ENCODE peak calls at places on chromosomes 3 and 15, in six cellular contexts. B is SK-N-SH, K is GM23338, J is HL-60, O is endothelial cell of umbilical vein, D is Panc1. I is an unnamed sample.
A peak's percentile ranks its signal among the peaks of the same experiment; 100 is the strongest.

GRCh38 chr3:42762046-42762724 is 10.9 kb downstream of the CCDC13 start:
- DNase-seq in B (no peak), K (no peak), J (peak; percentile 77), O (no peak), D (no peak), I (peak; percentile 66)

GRCh38 chr15:31439328-31439727 is 112.7 kb downstream of the KLF13 start:
- DNase-seq in B (no peak), K (peak; percentile 66), J (no peak), O (no peak), D (no peak), I (no peak)

GRCh38 chr3:30075514-30075913 is 530.9 kb upstream of the TGFBR2 start:
- DNase-seq in B (no peak), K (no peak), J (no peak), O (no peak), D (no peak), I (no peak)

GRCh38 chr15:70575251-70576227 is 187.8 kb downstream of the UACA start:
- DNase-seq in B (no peak), K (no peak), J (no peak), O (no peak), D (no peak), I (no peak)

GRCh38 chr15:64888336-64888735 is 23.4 kb upstream of the ANKDD1A start:
- DNase-seq in B (no peak), K (no peak), J (no peak), O (no peak), D (no peak), I (no peak)

GRCh38 chr3:100399341-100400071 is 1.4 kb downstream of the TOMM70 start:
- DNase-seq in B (peak; percentile 5), K (no peak), J (no peak), O (no peak), D (no peak), I (no peak)

GRCh38 chr3:23685484-23686258 is 120.1 kb upstream of the UBE2E1 start:
- DNase-seq in B (peak; percentile 65), K (peak; percentile 17), J (peak; percentile 35), O (peak; percentile 97), D (peak; percentile 94), I (peak; percentile 93)

GRCh38 chr3:9298236-9298635 is 48.8 kb upstream of the SRGAP3 start:
- DNase-seq in B (no peak), K (no peak), J (no peak), O (no peak), D (no peak), I (no peak)

GRCh38 chr15:99564221-99565030 is 1.4 kb upstream of the MEF2A start:
- DNase-seq in B (no peak), K (no peak), J (no peak), O (peak; percentile 44), D (no peak), I (no peak)

GRCh38 chr3:12922299-12922698 is 80.9 kb upstream of the RPL32 start:
- DNase-seq in B (peak; percentile 75), K (no peak), J (no peak), O (peak; percentile 21), D (no peak), I (no peak)

GRCh38 chr3:60316121-60316783 is 935.0 kb downstream of the FHIT start:
- DNase-seq in B (no peak), K (no peak), J (no peak), O (no peak), D (no peak), I (no peak)

GRCh38 chr3:173745952-173746682 is 348.6 kb downstream of the NLGN1 start:
- DNase-seq in B (no peak), K (peak; percentile 23), J (no peak), O (peak; percentile 93), D (no peak), I (no peak)

GRCh38 chr15:60079210-60079609 is 75.1 kb downstream of the FOXB1 start:
- DNase-seq in B (no peak), K (peak; percentile 62), J (no peak), O (no peak), D (no peak), I (no peak)
- TF ChIP-seq CTCF in B (peak; percentile 33), K (peak; percentile 55), J (no peak), O (no peak), D (peak; percentile 61), I (no peak)

DNA sequence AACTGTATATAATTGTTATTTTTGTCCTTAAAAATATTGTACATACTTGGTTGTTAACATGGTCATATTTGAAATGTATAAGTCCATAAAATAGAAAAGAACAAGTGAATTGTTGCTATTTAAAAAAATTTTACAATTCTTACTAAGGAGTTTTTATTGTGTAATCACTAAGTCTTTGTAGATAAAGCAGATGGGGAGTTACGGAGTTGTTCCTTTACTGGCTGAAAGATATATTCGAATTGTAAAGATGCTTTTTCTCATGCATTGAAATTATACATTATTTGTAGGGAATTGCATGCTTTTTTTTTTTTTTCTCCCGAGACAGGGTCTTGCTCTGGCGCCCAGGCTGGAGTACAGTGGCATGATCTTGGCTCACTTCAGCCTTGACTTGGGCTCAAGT is 10.6 kb downstream of the NFKBIZ start:
- DNase-seq in B (no peak), K (no peak), J (no peak), O (no peak), D (no peak), I (no peak)
- TF ChIP-seq POLR2AphosphoS5 in B (no peak), K (no peak), J (no peak), O (no peak), D (no peak), I (peak; percentile 17)

DNA sequence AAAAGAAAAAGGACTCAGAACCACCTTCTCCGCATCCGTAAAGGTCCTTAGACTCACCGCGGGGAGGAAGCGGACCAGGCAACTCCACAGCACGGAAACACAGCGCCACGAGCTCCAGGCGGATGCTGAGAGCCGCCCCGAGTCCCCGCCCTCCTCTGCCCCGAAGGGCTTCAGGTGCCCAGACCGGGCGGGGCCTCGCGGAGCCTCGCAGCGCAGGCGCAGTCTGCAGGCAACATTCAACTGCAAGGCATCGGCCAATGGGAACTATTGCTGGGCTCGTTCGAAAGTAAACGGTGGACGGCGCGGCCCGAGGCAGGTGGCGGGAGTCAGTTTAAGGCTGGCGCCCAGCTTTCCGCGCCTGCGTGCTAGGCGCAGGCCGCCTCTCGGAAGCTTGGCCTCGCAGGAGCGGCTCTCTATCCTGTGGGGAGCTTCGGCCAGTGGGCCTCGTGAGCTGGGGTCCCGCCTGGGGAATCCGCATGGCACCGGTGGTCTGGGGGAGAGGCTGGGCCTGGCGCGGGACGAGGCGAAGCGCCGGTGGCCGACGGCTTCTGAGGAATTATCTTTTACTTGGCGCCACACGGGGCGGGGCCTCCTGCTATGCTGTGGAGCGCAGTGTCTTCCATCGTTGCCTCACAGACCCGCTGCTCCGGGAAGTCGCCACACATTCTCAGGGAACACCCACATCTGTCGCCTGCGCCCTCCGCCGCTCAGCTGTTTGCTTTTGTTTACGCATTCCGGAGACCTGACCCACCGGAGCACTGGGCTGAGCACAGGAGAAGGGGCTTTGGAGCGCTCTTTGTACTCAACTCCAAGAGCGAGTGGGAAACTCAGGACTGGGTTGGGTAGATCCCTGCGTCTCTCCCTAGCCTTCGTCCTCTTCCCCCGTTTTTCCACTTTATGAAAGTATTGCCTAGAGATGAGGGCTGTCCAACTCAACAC is at the start of gene TRIM59:
- DNase-seq in B (peak; percentile 98), K (peak; percentile 99), J (peak; percentile 88), O (peak; percentile 98), D (peak; percentile 75), I (peak; percentile 96)
- TF ChIP-seq CTCF in B (peak; percentile 21), K (no peak), J (no peak), O (no peak), D (no peak), I (no peak)

GRCh38 chr3:167969554-167969953 is 126.2 kb downstream of the GOLIM4 start:
- DNase-seq in B (no peak), K (no peak), J (no peak), O (no peak), D (no peak), I (no peak)
- TF ChIP-seq POLR2AphosphoS5 in B (no peak), K (no peak), J (no peak), O (no peak), D (no peak), I (no peak)

I was measured in esophagus muscularis mucosa.